ENCODE peak calls at places on chromosomes 1 and 21, in five cellular contexts. U is K562, D is MG63, K is cardiac fibroblast, R is AG10803. F is an unnamed sample.

GRCh38 chr1:233868461-233868860 is 36.0 kb upstream of the SLC35F3 start:
- DNase-seq in U (no peak), D (no peak), R (no peak), K (no peak), F (no peak)

GRCh38 chr1:192588546-192588945 is 13.0 kb downstream of the RGS1 start:
- DNase-seq in D (no peak), K (peak), R (peak), U (no peak), F (no peak)

GRCh38 chr1:114097109-114097508 is 56.6 kb downstream of the SYT6 start:
- DNase-seq in U (no peak), K (no peak), R (no peak), D (peak), F (no peak)

GRCh38 chr1:5955479-5955977 is 36.7 kb downstream of the NPHP4 start:
- DNase-seq in R (no peak), K (no peak), D (no peak), U (no peak), F (no peak)

GRCh38 chr1:236168716-236169429 is 26.5 kb downstream of the GPR137B start:
- DNase-seq in K (peak), D (peak), R (peak), U (peak), F (peak)

GRCh38 chr1:111369177-111369576 is 58.4 kb downstream of the OVGP1 start:
- DNase-seq in K (peak), R (no peak), U (no peak), D (peak), F (peak)

GRCh38 chr1:31755197-31755611 is 8.9 kb downstream of the ADGRB2 start:
- DNase-seq in R (peak), D (peak), K (no peak), U (no peak), F (no peak)

GRCh38 chr21:45959182-45959581 is 22.4 kb upstream of the COL6A1 start:
- DNase-seq in K (no peak), D (no peak), R (no peak), U (no peak), F (no peak)

GRCh38 chr1:24502168-24503002 is at the start of gene RCAN3:
- DNase-seq in D (peak), K (peak), R (peak), U (peak), F (peak)

GRCh38 chr1:96660051-96660450 is 61.5 kb upstream of the PTBP2 start:
- DNase-seq in U (no peak), D (no peak), K (no peak), R (no peak), F (no peak)

GRCh38 chr21:45590246-45590725 is 48.0 kb upstream of the SLC19A1 start:
- DNase-seq in U (peak), D (peak), K (peak), R (peak), F (no peak)

DNA sequence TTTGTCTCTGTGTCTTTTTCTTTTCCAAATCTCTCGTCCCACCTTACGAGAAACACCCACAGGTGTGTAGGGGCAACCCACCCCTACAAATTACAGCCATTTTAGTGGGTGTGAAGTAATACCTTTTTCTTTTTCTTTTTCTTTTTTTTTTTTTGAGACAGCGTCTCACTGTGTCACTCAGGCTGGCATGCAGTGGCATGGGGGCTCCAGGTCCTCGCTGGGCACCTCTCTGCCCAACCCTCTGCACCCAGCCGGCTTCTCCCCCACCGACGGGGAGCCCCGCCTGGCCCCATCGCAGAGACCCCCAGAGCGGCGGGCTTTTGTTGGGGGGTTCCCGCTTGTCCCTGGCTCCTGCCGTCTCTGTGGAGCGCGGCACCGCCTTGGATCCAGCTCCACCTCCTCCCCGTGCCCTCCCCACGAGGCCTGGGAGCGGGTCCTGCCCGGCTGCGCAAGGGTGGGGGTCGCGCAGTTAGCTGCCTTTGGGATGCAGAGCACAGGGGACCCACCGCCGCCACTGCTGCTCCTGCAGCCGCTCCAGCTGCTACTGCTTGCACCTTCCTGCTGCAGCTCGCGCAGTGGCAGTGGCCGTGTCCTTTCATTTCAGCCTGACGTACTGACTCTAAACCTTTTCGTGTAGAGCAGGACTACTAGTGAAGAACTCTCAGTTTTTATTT is 10.9 kb upstream of the NVL start:
- DNase-seq in R (peak), D (peak), K (peak), U (no peak), F (no peak)
- H3K4me3 ChIP-seq in R (peak), D (peak), K (peak), U (no peak), F (peak)

DNA sequence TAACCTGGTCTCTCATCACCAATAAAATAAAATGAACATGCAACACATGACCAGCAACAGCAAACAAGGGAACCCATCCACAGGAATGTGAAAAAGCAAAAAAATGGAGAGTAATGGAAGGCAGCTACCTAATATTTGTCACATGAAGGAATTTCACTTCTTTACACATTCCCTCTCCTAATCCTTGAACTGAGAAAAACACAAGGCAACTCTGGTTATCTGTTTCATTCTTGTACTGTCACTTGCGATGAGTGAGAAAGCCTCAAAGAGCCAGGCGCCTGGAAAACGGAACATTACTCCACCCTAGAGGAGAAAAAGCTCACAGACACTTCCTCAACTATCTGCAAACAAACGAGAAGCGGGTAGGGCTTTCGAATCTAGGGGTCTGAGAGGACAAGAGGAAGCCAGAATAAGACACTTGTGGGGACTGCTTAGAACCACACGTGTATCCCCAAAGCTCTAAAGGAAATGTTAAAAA is 13.8 kb downstream of the HSF2BP start:
- DNase-seq in R (peak), U (peak), K (peak), D (peak), F (peak)
- H3K4me3 ChIP-seq in R (no peak), U (no peak), K (no peak), D (no peak), F (no peak)

GRCh38 chr1:78647238-78647637 is 2.4 kb upstream of the IFI44 start:
- DNase-seq in D (no peak), R (no peak), U (no peak), K (no peak), F (no peak)

GRCh38 chr1:78652019-78652560 is 2.5 kb downstream of the IFI44 start:
- DNase-seq in D (peak), U (no peak), R (no peak), K (no peak), F (no peak)

GRCh38 chr1:78651247-78651646 is 1.6 kb downstream of the IFI44 start:
- DNase-seq in R (peak), U (no peak), D (peak), K (peak), F (peak)

GRCh38 chr1:78649628-78650027 is at the start of gene IFI44:
- DNase-seq in D (peak), K (peak), R (peak), U (no peak), F (peak)

GRCh38 chr1:78650114-78650513 is 483 bp downstream of the IFI44 start:
- DNase-seq in D (no peak), K (peak), R (peak), U (no peak), F (no peak)
- H3K4me3 ChIP-seq in D (peak), K (no peak), R (peak), U (no peak), F (peak)

DNA sequence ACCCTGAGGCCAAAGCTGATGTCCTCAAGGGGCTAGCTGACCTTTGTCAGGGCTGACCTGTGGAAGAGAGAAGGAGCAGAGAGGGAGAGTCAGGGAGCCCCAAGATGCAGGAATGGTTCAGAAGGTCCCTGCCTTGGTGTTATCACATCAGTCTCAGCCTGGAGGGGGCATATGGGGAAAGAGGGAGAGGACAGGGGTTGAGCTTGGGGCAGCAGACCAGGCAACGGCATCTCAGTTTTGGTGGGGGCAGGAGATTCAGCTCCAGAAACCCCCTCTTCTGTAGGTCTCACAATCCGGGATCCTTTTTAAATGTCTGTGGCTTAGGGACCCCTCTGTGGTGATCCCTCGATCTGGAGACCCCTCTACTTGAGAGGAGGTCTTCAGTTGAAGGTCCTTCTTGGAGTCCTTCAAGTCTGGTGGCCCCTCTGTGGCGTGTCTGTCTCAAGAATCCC is 802 bp downstream of the S100A13 start:
- DNase-seq in D (no peak), U (no peak), K (no peak), R (no peak), F (no peak)
- H3K4me3 ChIP-seq in D (peak), U (peak), K (peak), R (peak), F (peak)

GRCh38 chr21:41368361-41369104 is 6.7 kb downstream of the MX2 start:
- DNase-seq in R (no peak), K (no peak), D (no peak), U (no peak), F (no peak)
- H3K4me3 ChIP-seq in R (no peak), K (no peak), D (no peak), U (no peak), F (no peak)

GRCh38 chr1:50430010-50430405 is 6.8 kb upstream of the DMRTA2 start:
- DNase-seq in K (no peak), R (no peak), D (no peak), U (no peak), F (no peak)
- H3K4me3 ChIP-seq in K (no peak), R (no peak), D (no peak), U (no peak), F (no peak)

GRCh38 chr21:29738730-29739129 is 201.1 kb downstream of the GRIK1 start:
- DNase-seq in D (no peak), U (no peak), R (no peak), K (no peak), F (no peak)

GRCh38 chr21:29741761-29742160 is 198.0 kb downstream of the GRIK1 start:
- DNase-seq in U (no peak), K (no peak), R (no peak), D (no peak), F (no peak)

DNA sequence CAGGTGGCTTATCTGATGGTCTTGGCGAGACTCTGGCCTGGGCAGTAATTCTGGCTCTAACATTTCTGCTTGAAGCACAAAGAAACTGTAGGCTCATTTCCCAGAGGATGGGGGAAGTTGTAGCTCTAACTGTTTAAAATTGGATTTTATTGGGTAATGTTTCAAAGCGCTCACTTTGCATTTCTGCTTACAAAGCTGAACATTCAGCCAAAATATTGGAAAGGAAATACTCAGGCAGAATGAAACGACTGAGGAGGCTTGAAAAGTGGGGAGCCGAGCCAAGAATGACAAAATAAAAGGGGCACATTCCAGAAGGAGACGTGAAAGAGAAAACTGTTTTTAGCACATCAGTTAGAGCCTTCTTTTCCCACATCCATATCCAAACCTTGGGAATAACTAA is 202.6 kb downstream of the GRIK1 start:
- DNase-seq in K (no peak), D (no peak), R (no peak), U (peak), F (no peak)
- H3K4me3 ChIP-seq in K (no peak), D (no peak), R (no peak), U (no peak), F (no peak)

GRCh38 chr1:106817626-106818025 is 238.8 kb upstream of the PRMT6 start:
- DNase-seq in R (no peak), K (no peak), U (no peak), D (no peak), F (no peak)
- H3K4me3 ChIP-seq in R (no peak), K (no peak), U (no peak), D (no peak), F (no peak)

GRCh38 chr1:206678490-206678889 is 6.2 kb upstream of the MAPKAPK2 start:
- DNase-seq in U (no peak), R (no peak), D (no peak), K (no peak), F (no peak)

GRCh38 chr1:206681359-206681758 is 3.3 kb upstream of the MAPKAPK2 start:
- DNase-seq in U (no peak), R (no peak), D (no peak), K (no peak), F (no peak)

GRCh38 chr1:206679738-206680211 is 4.9 kb upstream of the MAPKAPK2 start:
- DNase-seq in D (no peak), U (no peak), K (no peak), R (no peak), F (no peak)

GRCh38 chr1:206682111-206682510 is 2.6 kb upstream of the MAPKAPK2 start:
- DNase-seq in K (no peak), U (no peak), D (no peak), R (no peak), F (no peak)

DNA sequence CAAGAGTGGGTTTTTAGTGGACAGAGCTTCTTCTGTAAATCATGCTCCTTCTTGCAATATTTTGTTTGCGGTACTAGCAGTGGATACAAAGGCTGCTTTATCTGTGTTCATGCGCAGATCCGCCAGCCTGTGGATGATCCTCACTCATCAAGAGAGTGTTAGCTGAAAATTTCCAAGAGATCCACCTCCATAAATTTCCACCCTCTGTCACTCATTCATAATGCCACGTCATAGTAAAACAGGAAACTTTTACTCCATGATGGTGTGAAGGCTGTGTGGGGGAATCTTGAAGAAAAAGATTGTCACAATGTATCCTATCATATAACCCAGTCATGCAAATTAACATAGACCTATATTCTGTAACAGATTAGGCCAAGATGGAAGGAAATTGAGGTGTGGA is 4.4 kb upstream of the MAPKAPK2 start:
- DNase-seq in D (no peak), R (no peak), K (no peak), U (peak), F (no peak)
- H3K4me3 ChIP-seq in D (no peak), R (no peak), K (no peak), U (no peak), F (no peak)

F was measured in skeletal muscle cell.